ENCODE peak calls at places on chromosomes 4 and X, in five cellular contexts. One of them, this sample, is unnamed.
A peak's percentile ranks its signal among the peaks of the same experiment; 100 is the strongest.

GRCh38 chr4:108043536-108043935 is 53.8 kb downstream of the HADH start:
- DNase-seq in neuronal stem cell: peak; percentile 80
- DNase-seq in H9: no peak
- DNase-seq in IMR-90: no peak
- DNase-seq in H1: no peak
- DNase-seq in this sample: peak; percentile 18

GRCh38 chr4:52260507-52261302 is 209.6 kb downstream of the SPATA18 start:
- DNase-seq in neuronal stem cell: no peak
- DNase-seq in H9: no peak
- DNase-seq in IMR-90: no peak
- DNase-seq in H1: no peak
- DNase-seq in this sample: peak; percentile 40

GRCh38 chr4:102687373-102687981 is 73.3 kb downstream of the MANBA start:
- DNase-seq in neuronal stem cell: no peak
- DNase-seq in H9: no peak
- DNase-seq in IMR-90: peak; percentile 43
- DNase-seq in H1: no peak
- DNase-seq in this sample: no peak

GRCh38 chr4:185144601-185145240 is 1.7 kb downstream of the SLC25A4 start:
- DNase-seq in neuronal stem cell: no peak
- DNase-seq in H9: no peak
- DNase-seq in IMR-90: no peak
- DNase-seq in H1: no peak
- DNase-seq in this sample: no peak

GRCh38 chr4:165506780-165507305 is 128.0 kb downstream of the CPE start:
- DNase-seq in neuronal stem cell: no peak
- DNase-seq in H9: no peak
- DNase-seq in IMR-90: no peak
- DNase-seq in H1: no peak
- DNase-seq in this sample: no peak

GRCh38 chr4:4320528-4320927 is 30.5 kb downstream of the ZBTB49 start:
- DNase-seq in neuronal stem cell: no peak
- DNase-seq in H9: no peak
- DNase-seq in IMR-90: no peak
- DNase-seq in H1: no peak
- DNase-seq in this sample: no peak

GRCh38 chrX:74383611-74384010 is 37.7 kb upstream of the SLC16A2 start:
- DNase-seq in neuronal stem cell: peak; percentile 3
- DNase-seq in H9: peak; percentile 57
- DNase-seq in IMR-90: peak; percentile 59
- DNase-seq in H1: no peak
- DNase-seq in this sample: peak; percentile 71

GRCh38 chr4:152189451-152190179 is 346.3 kb downstream of the FBXW7 start:
- DNase-seq in neuronal stem cell: no peak
- DNase-seq in H9: no peak
- DNase-seq in IMR-90: no peak
- DNase-seq in H1: no peak
- DNase-seq in this sample: no peak

GRCh38 chr4:94957030-94957429 is 199.3 kb downstream of the BMPR1B start:
- DNase-seq in neuronal stem cell: peak; percentile 42
- DNase-seq in H9: peak; percentile 28
- DNase-seq in IMR-90: no peak
- DNase-seq in H1: no peak
- DNase-seq in this sample: peak; percentile 77

GRCh38 chrX:41352329-41352801 is 18.4 kb downstream of the DDX3X start:
- DNase-seq in neuronal stem cell: no peak
- DNase-seq in H9: no peak
- DNase-seq in IMR-90: no peak
- DNase-seq in H1: no peak
- DNase-seq in this sample: no peak

GRCh38 chr4:8739357-8739756 is 132.3 kb downstream of the HMX1 start:
- DNase-seq in neuronal stem cell: no peak
- DNase-seq in H9: no peak
- DNase-seq in IMR-90: no peak
- DNase-seq in H1: no peak
- DNase-seq in this sample: no peak

GRCh38 chrX:21295246-21295820 is 78.9 kb upstream of the CNKSR2 start:
- DNase-seq in neuronal stem cell: no peak
- DNase-seq in H9: peak; percentile 22
- DNase-seq in IMR-90: no peak
- DNase-seq in H1: no peak
- DNase-seq in this sample: peak; percentile 3

GRCh38 chr4:5730436-5730835 is 19.4 kb downstream of the EVC start:
- DNase-seq in neuronal stem cell: no peak
- DNase-seq in H9: no peak
- DNase-seq in IMR-90: no peak
- DNase-seq in H1: no peak
- DNase-seq in this sample: no peak

GRCh38 chr4:108172231-108172779 is 3.6 kb upstream of the LEF1 start:
- DNase-seq in neuronal stem cell: peak; percentile 54
- DNase-seq in H9: peak; percentile 44
- DNase-seq in IMR-90: no peak
- DNase-seq in H1: peak; percentile 62
- DNase-seq in this sample: no peak

GRCh38 chrX:139974496-139974895 is 9.2 kb upstream of the CXorf66 start:
- DNase-seq in neuronal stem cell: no peak
- DNase-seq in H9: no peak
- DNase-seq in IMR-90: no peak
- DNase-seq in H1: no peak
- DNase-seq in this sample: peak; percentile 10

GRCh38 chr4:47838445-47838844 is 578 bp upstream of the CORIN start:
- DNase-seq in neuronal stem cell: no peak
- DNase-seq in H9: no peak
- DNase-seq in IMR-90: no peak
- DNase-seq in H1: no peak
- DNase-seq in this sample: peak; percentile 46

GRCh38 chr4:61638600-61638999 is 438.5 kb downstream of the ADGRL3 start:
- DNase-seq in neuronal stem cell: no peak
- DNase-seq in H9: no peak
- DNase-seq in IMR-90: peak; percentile 88
- DNase-seq in H1: no peak
- DNase-seq in this sample: no peak

GRCh38 chrX:129534816-129535578 is 5.1 kb upstream of the OCRL start:
- DNase-seq in neuronal stem cell: no peak
- DNase-seq in H9: no peak
- DNase-seq in IMR-90: peak; percentile 60
- DNase-seq in H1: no peak
- DNase-seq in this sample: no peak

GRCh38 chrX:18886344-18887161 is 97.4 kb downstream of the PHKA2 start:
- DNase-seq in neuronal stem cell: peak; percentile 15
- DNase-seq in H9: peak; percentile 76
- DNase-seq in IMR-90: peak; percentile 23
- DNase-seq in H1: peak; percentile 59
- DNase-seq in this sample: peak; percentile 80

GRCh38 chrX:13386636-13387035 is 66.8 kb upstream of the ATXN3L start:
- DNase-seq in neuronal stem cell: no peak
- DNase-seq in H9: no peak
- DNase-seq in IMR-90: no peak
- DNase-seq in H1: no peak
- DNase-seq in this sample: no peak

GRCh38 chrX:13389501-13389900 is 69.6 kb upstream of the ATXN3L start:
- DNase-seq in neuronal stem cell: no peak
- DNase-seq in H9: no peak
- DNase-seq in IMR-90: no peak
- DNase-seq in H1: no peak
- DNase-seq in this sample: peak; percentile 25

GRCh38 chrX:13383907-13384306 is 64.1 kb upstream of the ATXN3L start:
- DNase-seq in neuronal stem cell: no peak
- DNase-seq in H9: no peak
- DNase-seq in IMR-90: no peak
- DNase-seq in H1: no peak
- DNase-seq in this sample: no peak

GRCh38 chrX:13386092-13386491 is 66.2 kb upstream of the ATXN3L start:
- DNase-seq in neuronal stem cell: no peak
- DNase-seq in H9: no peak
- DNase-seq in IMR-90: no peak
- DNase-seq in H1: no peak
- DNase-seq in this sample: no peak

DNA sequence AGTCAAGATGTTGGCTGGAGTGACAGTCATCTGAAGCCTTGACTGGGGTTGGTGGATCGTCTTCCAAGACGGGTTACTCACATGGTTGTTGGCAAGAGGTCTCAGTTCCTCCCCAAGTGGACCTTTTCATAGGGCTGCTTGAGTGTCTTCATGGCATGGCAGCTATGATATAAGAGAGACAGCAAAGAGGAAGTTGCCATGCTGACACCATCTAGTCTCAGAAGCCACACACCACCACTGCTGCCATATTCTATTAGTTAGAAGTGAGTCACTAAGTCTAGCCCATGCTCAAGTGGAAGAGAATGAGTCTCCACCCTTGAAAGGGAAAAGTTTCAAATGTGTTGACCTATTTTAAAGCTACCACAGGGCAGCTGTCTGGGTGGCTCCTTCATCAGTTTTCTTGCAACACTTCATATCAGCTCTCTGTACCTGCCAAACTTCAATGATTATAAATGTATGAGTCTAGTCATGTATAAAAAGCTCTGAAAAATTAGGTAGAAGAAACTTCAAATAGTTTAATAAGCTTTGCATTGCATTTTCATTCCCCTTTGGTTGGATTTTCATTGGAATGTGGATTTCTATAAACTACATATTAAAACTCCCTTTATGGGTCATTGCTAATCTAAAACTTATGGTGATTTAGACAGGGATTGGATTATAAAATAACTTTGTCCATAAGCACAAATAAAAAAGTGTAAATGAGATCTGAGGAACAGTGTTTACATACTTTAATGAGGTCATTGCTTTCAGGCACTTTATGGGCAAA is 68.0 kb upstream of the ATXN3L start:
- DNase-seq in neuronal stem cell: no peak
- DNase-seq in H9: no peak
- DNase-seq in IMR-90: peak; percentile 23
- DNase-seq in H1: no peak
- DNase-seq in this sample: no peak
- H3K18ac ChIP-seq in neuronal stem cell: no peak overlapping the region
- H3K18ac ChIP-seq in H9: no peak overlapping the region
- H3K18ac ChIP-seq in IMR-90: peak overlapping the region; percentile 99
- H3K18ac ChIP-seq in H1: no peak overlapping the region
- H3K18ac ChIP-seq in this sample: no peak overlapping the region

DNA sequence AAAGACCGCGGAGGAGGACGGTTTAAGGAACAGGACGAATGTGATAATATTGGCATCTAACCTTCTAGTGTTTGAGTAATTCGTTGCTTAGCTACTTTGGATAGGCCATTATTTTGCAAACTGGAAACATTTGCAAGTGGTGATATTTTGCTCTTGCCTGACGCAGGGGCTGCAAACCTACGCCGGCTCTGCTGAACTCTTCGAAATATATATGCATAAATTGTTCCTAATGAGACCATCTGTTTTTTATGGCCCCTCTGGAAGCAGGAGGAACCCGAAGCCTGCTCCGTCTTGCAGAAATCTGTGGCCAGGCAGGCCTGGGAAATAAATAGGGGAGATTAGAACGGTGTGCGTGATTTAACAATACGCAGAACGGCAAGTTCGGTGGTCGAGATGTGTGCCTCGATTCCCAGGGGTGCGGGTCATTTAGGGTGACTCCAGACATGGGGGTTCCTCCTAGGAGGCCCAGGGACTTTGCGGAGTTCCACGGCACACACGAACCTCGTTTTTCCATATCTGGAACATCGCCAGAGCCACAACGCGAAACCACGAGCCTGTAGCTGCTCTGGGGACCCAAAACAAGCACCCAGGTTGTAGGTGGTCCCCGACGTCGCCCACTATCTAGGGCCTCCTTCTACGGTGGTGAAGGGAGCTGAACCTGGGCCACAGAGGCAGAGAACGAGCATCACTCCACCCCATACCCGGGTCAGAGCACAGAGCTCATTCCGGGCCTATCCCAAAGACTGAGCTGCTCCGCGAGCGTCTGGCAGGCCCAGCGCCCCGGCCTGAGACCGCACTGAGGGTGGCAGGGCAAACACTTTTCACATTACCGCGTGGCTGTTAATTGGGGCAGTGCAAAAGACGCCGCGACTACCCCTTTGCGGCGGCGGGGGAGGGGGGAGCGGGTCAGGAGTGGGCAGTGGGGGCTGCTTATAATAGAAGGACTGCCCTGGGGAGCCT is 89.7 kb downstream of the BCOR start:
- DNase-seq in neuronal stem cell: no peak
- DNase-seq in H9: peak; percentile 45
- DNase-seq in IMR-90: no peak
- DNase-seq in H1: peak; percentile 44
- DNase-seq in this sample: no peak
- H3K18ac ChIP-seq in neuronal stem cell: peak overlapping the region; percentile 59
- H3K18ac ChIP-seq in H9: no peak overlapping the region
- H3K18ac ChIP-seq in IMR-90: no peak overlapping the region
- H3K18ac ChIP-seq in H1: peak overlapping the region; percentile 48
- H3K18ac ChIP-seq in this sample: peak overlapping the region; percentile 39

GRCh38 chrX:48736303-48736702 is 25.2 kb upstream of the GLOD5 start:
- DNase-seq in neuronal stem cell: no peak
- DNase-seq in H9: no peak
- DNase-seq in IMR-90: no peak
- DNase-seq in H1: no peak
- DNase-seq in this sample: no peak
- H3K18ac ChIP-seq in neuronal stem cell: no peak overlapping the region
- H3K18ac ChIP-seq in H9: no peak overlapping the region
- H3K18ac ChIP-seq in IMR-90: no peak overlapping the region
- H3K18ac ChIP-seq in H1: no peak overlapping the region
- H3K18ac ChIP-seq in this sample: no peak overlapping the region

DNA sequence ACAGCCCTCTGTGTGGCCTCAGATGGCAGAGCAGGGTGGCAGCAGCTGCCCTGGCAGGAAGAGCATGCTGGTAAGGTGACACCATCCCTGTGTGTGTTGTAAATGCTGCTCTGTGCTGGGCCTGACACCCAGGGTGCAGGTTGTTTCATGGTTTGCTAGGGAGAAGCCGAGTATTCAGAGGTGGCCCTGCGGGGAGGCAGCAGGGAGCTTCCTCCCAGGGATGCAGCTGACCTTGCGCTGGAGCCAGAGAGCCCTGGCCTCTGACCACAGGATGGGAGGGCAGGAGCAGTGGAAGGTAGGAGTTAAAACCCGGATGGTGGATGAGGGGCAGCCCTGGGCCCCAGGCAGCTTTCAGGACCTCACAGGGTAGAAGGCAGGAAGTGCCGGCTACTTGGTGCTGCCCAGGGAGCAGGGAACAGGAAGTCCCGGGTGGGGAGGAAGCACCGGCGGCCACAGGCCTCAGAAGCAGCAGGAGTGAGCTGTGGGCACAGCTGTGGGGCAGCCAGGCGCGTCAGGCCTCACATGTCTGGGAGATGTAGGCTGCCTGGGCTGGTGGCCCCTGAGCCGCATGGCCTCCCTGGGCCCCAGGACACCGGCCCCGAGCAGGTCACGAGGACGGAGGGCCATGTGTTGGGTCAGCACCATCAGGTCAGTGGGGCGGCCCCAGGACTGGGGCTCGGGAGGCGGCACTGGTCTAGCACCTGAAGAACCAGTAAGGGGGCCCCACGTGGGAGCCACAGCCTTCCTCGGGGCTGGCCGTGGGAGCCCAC is 19.1 kb downstream of the SH3BP2 start:
- DNase-seq in neuronal stem cell: no peak
- DNase-seq in H9: peak; percentile 68
- DNase-seq in IMR-90: peak; percentile 65
- DNase-seq in H1: no peak
- DNase-seq in this sample: peak; percentile 76
- H3K18ac ChIP-seq in neuronal stem cell: peak overlapping the region; percentile 82
- H3K18ac ChIP-seq in H9: peak overlapping the region; percentile 61
- H3K18ac ChIP-seq in IMR-90: peak overlapping the region; percentile 4
- H3K18ac ChIP-seq in H1: peak overlapping the region; percentile 15
- H3K18ac ChIP-seq in this sample: peak overlapping the region; percentile 20

GRCh38 chr4:83618991-83619390 is 83.1 kb downstream of the GPAT3 start:
- DNase-seq in neuronal stem cell: no peak
- DNase-seq in H9: no peak
- DNase-seq in IMR-90: peak; percentile 44
- DNase-seq in H1: no peak
- DNase-seq in this sample: peak; percentile 20
- H3K18ac ChIP-seq in neuronal stem cell: no peak overlapping the region
- H3K18ac ChIP-seq in H9: peak overlapping the region; percentile 31
- H3K18ac ChIP-seq in IMR-90: peak overlapping the region; percentile 99
- H3K18ac ChIP-seq in H1: no peak overlapping the region
- H3K18ac ChIP-seq in this sample: no peak overlapping the region